ENCODE peak calls at places on chromosomes 1 and 21, in five cellular contexts. One of them, this sample, is unnamed.

GRCh38 chr1:232620356-232620841 is 9.5 kb downstream of the SIPA1L2 start:
- DNase-seq in AG10803: peak
- DNase-seq in nephron progenitor cell: no peak
- DNase-seq in A673: peak
- DNase-seq in cardiac fibroblast: peak
- DNase-seq in this sample: no peak

GRCh38 chr1:111605553-111605952 is 14.0 kb upstream of the RAP1A start:
- DNase-seq in nephron progenitor cell: no peak
- DNase-seq in A673: no peak
- DNase-seq in AG10803: peak
- DNase-seq in cardiac fibroblast: peak
- DNase-seq in this sample: no peak

GRCh38 chr1:229092377-229093257 is 178.3 kb upstream of the RAB4A start:
- DNase-seq in cardiac fibroblast: no peak
- DNase-seq in AG10803: no peak
- DNase-seq in nephron progenitor cell: peak
- DNase-seq in A673: no peak
- DNase-seq in this sample: no peak

GRCh38 chr1:161486806-161487482 is 18.3 kb upstream of the FCGR2A start:
- DNase-seq in A673: peak
- DNase-seq in AG10803: peak
- DNase-seq in nephron progenitor cell: peak
- DNase-seq in cardiac fibroblast: peak
- DNase-seq in this sample: no peak

GRCh38 chr1:52590275-52590674 is 11.9 kb upstream of the GPX7 start:
- DNase-seq in AG10803: no peak
- DNase-seq in A673: no peak
- DNase-seq in cardiac fibroblast: no peak
- DNase-seq in nephron progenitor cell: peak
- DNase-seq in this sample: no peak

GRCh38 chr21:31731802-31732537 is at the start of gene SCAF4:
- DNase-seq in cardiac fibroblast: peak
- DNase-seq in AG10803: peak
- DNase-seq in A673: peak
- DNase-seq in nephron progenitor cell: peak
- DNase-seq in this sample: peak

GRCh38 chr1:61412601-61413000 is 312.3 kb downstream of the TM2D1 start:
- DNase-seq in A673: no peak
- DNase-seq in cardiac fibroblast: no peak
- DNase-seq in nephron progenitor cell: no peak
- DNase-seq in AG10803: no peak
- DNase-seq in this sample: no peak

GRCh38 chr1:222243902-222244301 is 304.0 kb downstream of the HHIPL2 start:
- DNase-seq in nephron progenitor cell: no peak
- DNase-seq in A673: no peak
- DNase-seq in AG10803: no peak
- DNase-seq in cardiac fibroblast: peak
- DNase-seq in this sample: no peak

GRCh38 chr21:43854773-43855633 is 10.0 kb upstream of the AGPAT3 start:
- DNase-seq in cardiac fibroblast: no peak
- DNase-seq in nephron progenitor cell: no peak
- DNase-seq in AG10803: no peak
- DNase-seq in A673: no peak
- DNase-seq in this sample: no peak

GRCh38 chr1:5497471-5497870 is 494.8 kb downstream of the NPHP4 start:
- DNase-seq in A673: no peak
- DNase-seq in nephron progenitor cell: no peak
- DNase-seq in AG10803: no peak
- DNase-seq in cardiac fibroblast: no peak
- DNase-seq in this sample: no peak

GRCh38 chr1:172408958-172409357 is 11.5 kb upstream of the C1orf105 start:
- DNase-seq in nephron progenitor cell: no peak
- DNase-seq in AG10803: peak
- DNase-seq in A673: no peak
- DNase-seq in cardiac fibroblast: no peak
- DNase-seq in this sample: no peak

GRCh38 chr1:43754892-43755291 is 47.6 kb downstream of the ST3GAL3 start:
- DNase-seq in A673: no peak
- DNase-seq in nephron progenitor cell: no peak
- DNase-seq in AG10803: no peak
- DNase-seq in cardiac fibroblast: no peak
- DNase-seq in this sample: no peak

GRCh38 chr1:246569248-246570238 is 3.3 kb downstream of the CNST start:
- DNase-seq in cardiac fibroblast: peak
- DNase-seq in AG10803: peak
- DNase-seq in nephron progenitor cell: no peak
- DNase-seq in A673: peak
- DNase-seq in this sample: no peak

GRCh38 chr21:26365849-26366248 is 195.3 kb upstream of the APP start:
- DNase-seq in A673: no peak
- DNase-seq in AG10803: no peak
- DNase-seq in cardiac fibroblast: no peak
- DNase-seq in nephron progenitor cell: no peak
- DNase-seq in this sample: no peak

GRCh38 chr1:77888429-77889239 is at the start of gene NEXN:
- DNase-seq in AG10803: peak
- DNase-seq in A673: peak
- DNase-seq in nephron progenitor cell: peak
- DNase-seq in cardiac fibroblast: peak
- DNase-seq in this sample: peak

GRCh38 chr1:50704126-50704525 is 255.9 kb downstream of the FAF1 start:
- DNase-seq in nephron progenitor cell: peak
- DNase-seq in AG10803: peak
- DNase-seq in cardiac fibroblast: peak
- DNase-seq in A673: peak
- DNase-seq in this sample: no peak

GRCh38 chr21:35189077-35189863 is 140.2 kb upstream of the RUNX1 start:
- DNase-seq in cardiac fibroblast: peak
- DNase-seq in nephron progenitor cell: peak
- DNase-seq in AG10803: peak
- DNase-seq in A673: no peak
- DNase-seq in this sample: no peak

GRCh38 chr1:59692591-59692990 is 122.2 kb upstream of the HOOK1 start:
- DNase-seq in A673: peak
- DNase-seq in AG10803: peak
- DNase-seq in nephron progenitor cell: no peak
- DNase-seq in cardiac fibroblast: peak
- DNase-seq in this sample: no peak

GRCh38 chr21:22421416-22422190 is 1423.4 kb downstream of the NCAM2 start:
- DNase-seq in nephron progenitor cell: no peak
- DNase-seq in cardiac fibroblast: no peak
- DNase-seq in AG10803: no peak
- DNase-seq in A673: no peak
- DNase-seq in this sample: no peak

GRCh38 chr1:227883641-227884301 is 64.0 kb downstream of the WNT9A start:
- DNase-seq in AG10803: no peak
- DNase-seq in nephron progenitor cell: no peak
- DNase-seq in A673: no peak
- DNase-seq in cardiac fibroblast: no peak
- DNase-seq in this sample: no peak

GRCh38 chr1:226064168-226064815 is 1.8 kb downstream of the H3-3A start:
- DNase-seq in AG10803: no peak
- DNase-seq in A673: peak
- DNase-seq in cardiac fibroblast: peak
- DNase-seq in nephron progenitor cell: no peak
- DNase-seq in this sample: no peak

GRCh38 chr1:54480201-54480848 is 67.7 kb upstream of the ACOT11 start:
- DNase-seq in AG10803: no peak
- DNase-seq in cardiac fibroblast: no peak
- DNase-seq in nephron progenitor cell: peak
- DNase-seq in A673: no peak
- DNase-seq in this sample: no peak

GRCh38 chr21:45836268-45836655 is 145.3 kb upstream of the COL6A1 start:
- DNase-seq in cardiac fibroblast: no peak
- DNase-seq in A673: no peak
- DNase-seq in nephron progenitor cell: no peak
- DNase-seq in AG10803: peak
- DNase-seq in this sample: no peak

GRCh38 chr1:40664167-40664537 is 1.3 kb downstream of the RIMS3 start:
- DNase-seq in AG10803: no peak
- DNase-seq in A673: no peak
- DNase-seq in nephron progenitor cell: no peak
- DNase-seq in cardiac fibroblast: no peak
- DNase-seq in this sample: no peak

GRCh38 chr1:56160916-56161315 is 418.4 kb downstream of the PLPP3 start:
- DNase-seq in A673: no peak
- DNase-seq in AG10803: no peak
- DNase-seq in cardiac fibroblast: no peak
- DNase-seq in nephron progenitor cell: no peak
- DNase-seq in this sample: no peak

GRCh38 chr1:101002551-101002950 is 23.0 kb downstream of the DPH5 start:
- DNase-seq in AG10803: no peak
- DNase-seq in A673: peak
- DNase-seq in nephron progenitor cell: no peak
- DNase-seq in cardiac fibroblast: peak
- DNase-seq in this sample: no peak

GRCh38 chr1:160542303-160542945 is 19.4 kb upstream of the SLAMF6 start:
- DNase-seq in nephron progenitor cell: no peak
- DNase-seq in AG10803: no peak
- DNase-seq in cardiac fibroblast: no peak
- DNase-seq in A673: no peak
- DNase-seq in this sample: no peak

GRCh38 chr1:45833361-45833760 is 29.9 kb downstream of the MAST2 start:
- DNase-seq in nephron progenitor cell: no peak
- DNase-seq in A673: no peak
- DNase-seq in cardiac fibroblast: no peak
- DNase-seq in AG10803: no peak
- DNase-seq in this sample: no peak

GRCh38 chr1:112998592-112999235 is 42.7 kb upstream of the SLC16A1 start:
- DNase-seq in nephron progenitor cell: no peak
- DNase-seq in A673: peak
- DNase-seq in cardiac fibroblast: peak
- DNase-seq in AG10803: peak
- DNase-seq in this sample: no peak

GRCh38 chr1:110524311-110525249 is 5.6 kb upstream of the KCNA10 start:
- DNase-seq in cardiac fibroblast: peak
- DNase-seq in nephron progenitor cell: peak
- DNase-seq in A673: peak
- DNase-seq in AG10803: no peak
- DNase-seq in this sample: no peak

GRCh38 chr1:1428174-1428573 is 7.1 kb upstream of the ANKRD65 start:
- DNase-seq in AG10803: no peak
- DNase-seq in nephron progenitor cell: no peak
- DNase-seq in A673: no peak
- DNase-seq in cardiac fibroblast: no peak
- DNase-seq in this sample: no peak

GRCh38 chr1:1429671-1430073 is 5.8 kb upstream of the VWA1 start:
- DNase-seq in AG10803: no peak
- DNase-seq in nephron progenitor cell: no peak
- DNase-seq in cardiac fibroblast: peak
- DNase-seq in A673: no peak
- DNase-seq in this sample: no peak

GRCh38 chr1:1431845-1432565 is 3.5 kb upstream of the VWA1 start:
- DNase-seq in A673: no peak
- DNase-seq in AG10803: no peak
- DNase-seq in cardiac fibroblast: peak
- DNase-seq in nephron progenitor cell: peak
- DNase-seq in this sample: no peak

GRCh38 chr1:1431006-1431844 is 4.3 kb upstream of the VWA1 start:
- DNase-seq in nephron progenitor cell: no peak
- DNase-seq in AG10803: no peak
- DNase-seq in A673: no peak
- DNase-seq in cardiac fibroblast: no peak
- DNase-seq in this sample: no peak

DNA sequence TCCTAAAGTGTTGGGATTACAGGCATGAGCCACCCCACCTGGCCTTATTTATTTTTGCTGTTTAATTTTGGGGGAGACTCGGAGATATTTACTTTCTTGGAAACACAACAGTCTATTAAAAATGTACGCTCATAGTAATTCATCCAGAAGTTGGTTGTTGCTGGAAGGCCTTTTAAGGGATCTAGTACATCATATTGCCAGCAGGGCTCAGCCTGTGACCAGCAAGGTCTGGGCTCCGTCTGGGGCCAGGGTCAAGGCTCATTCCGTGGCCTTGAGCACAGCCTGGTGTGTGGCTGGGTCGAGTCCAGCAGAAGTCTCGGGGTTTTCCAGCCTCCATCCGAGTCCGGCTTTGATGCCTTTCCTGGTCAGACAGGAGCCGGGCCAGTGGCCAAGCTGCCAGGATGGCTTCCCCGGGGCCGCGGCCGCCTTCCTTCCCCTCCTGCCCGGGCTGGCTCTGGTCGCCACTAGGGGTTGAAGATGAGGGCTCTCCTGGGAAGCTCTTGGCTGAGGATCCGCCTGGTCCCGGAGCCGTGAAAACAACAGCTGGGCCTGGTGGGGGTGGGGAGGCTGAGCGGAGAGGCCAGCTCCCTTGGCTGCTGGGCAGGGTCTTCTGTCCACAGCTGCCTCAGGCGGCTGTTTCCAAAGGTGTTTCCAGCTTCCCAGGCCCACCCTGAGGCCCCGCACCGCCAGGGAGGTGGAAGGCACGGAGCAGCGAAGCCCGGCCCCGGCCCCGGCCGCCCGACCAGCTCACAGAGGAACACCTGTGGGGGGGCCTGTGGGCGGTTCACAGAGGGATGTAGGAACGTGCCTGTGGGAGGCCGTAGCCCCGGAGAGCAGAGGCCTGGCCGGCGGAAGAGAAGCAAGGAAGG is 5.1 kb upstream of the VWA1 start:
- DNase-seq in cardiac fibroblast: peak
- DNase-seq in nephron progenitor cell: peak
- DNase-seq in A673: no peak
- DNase-seq in AG10803: peak
- DNase-seq in this sample: no peak
- TF ChIP-seq CTCF in cardiac fibroblast: peak
- TF ChIP-seq CTCF in nephron progenitor cell: no peak
- TF ChIP-seq CTCF in A673: no peak
- TF ChIP-seq CTCF in AG10803: peak
- TF ChIP-seq CTCF in this sample: no peak

GRCh38 chr1:94522304-94522703 is 19.3 kb downstream of the F3 start:
- DNase-seq in A673: peak
- DNase-seq in AG10803: peak
- DNase-seq in nephron progenitor cell: peak
- DNase-seq in cardiac fibroblast: peak
- DNase-seq in this sample: no peak
- TF ChIP-seq CTCF in A673: peak
- TF ChIP-seq CTCF in AG10803: peak
- TF ChIP-seq CTCF in nephron progenitor cell: peak
- TF ChIP-seq CTCF in cardiac fibroblast: peak
- TF ChIP-seq CTCF in this sample: no peak

DNA sequence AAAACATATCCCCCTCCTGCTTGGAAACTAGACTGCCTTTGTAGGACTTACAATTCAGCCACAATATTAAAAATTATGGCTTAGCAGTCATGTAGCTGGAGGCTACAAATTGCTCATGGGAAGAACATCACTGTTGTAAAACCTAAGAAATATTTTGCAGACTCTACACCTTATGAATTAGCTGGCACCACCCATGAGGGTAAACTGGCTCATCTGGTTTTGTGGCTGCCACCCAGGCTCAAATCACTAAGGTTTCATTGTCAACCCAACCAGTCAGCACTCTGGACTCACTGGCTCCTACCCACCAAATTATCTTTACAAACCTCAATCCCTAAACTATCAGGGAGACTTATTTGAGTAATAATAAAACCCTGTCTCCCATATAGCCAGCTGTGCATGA is 100.7 kb upstream of the OLFM3 start:
- DNase-seq in cardiac fibroblast: no peak
- DNase-seq in AG10803: no peak
- DNase-seq in nephron progenitor cell: no peak
- DNase-seq in A673: no peak
- DNase-seq in this sample: no peak
- TF ChIP-seq CTCF in cardiac fibroblast: no peak
- TF ChIP-seq CTCF in AG10803: no peak
- TF ChIP-seq CTCF in nephron progenitor cell: no peak
- TF ChIP-seq CTCF in A673: no peak
- TF ChIP-seq CTCF in this sample: no peak

GRCh38 chr1:186244825-186245224 is 130.2 kb downstream of the TPR start:
- DNase-seq in A673: peak
- DNase-seq in nephron progenitor cell: peak
- DNase-seq in cardiac fibroblast: peak
- DNase-seq in AG10803: no peak
- DNase-seq in this sample: no peak
- TF ChIP-seq CTCF in A673: peak
- TF ChIP-seq CTCF in nephron progenitor cell: no peak
- TF ChIP-seq CTCF in cardiac fibroblast: peak
- TF ChIP-seq CTCF in AG10803: peak
- TF ChIP-seq CTCF in this sample: no peak